ENCODE peak calls at places on chromosomes 5 and 9, in five cellular contexts. One of them, this sample, is unnamed.

GRCh38 chr5:129228577-129228976 is 134.0 kb downstream of the ISOC1 start:
- DNase-seq in left lung: no peak
- DNase-seq in SJSA1: no peak
- DNase-seq in psoas muscle: no peak
- DNase-seq in CD8-positive, alpha-beta T cell: no peak
- DNase-seq in this sample: no peak

GRCh38 chr5:6188976-6189375 is 189.4 kb downstream of the MED10 start:
- DNase-seq in left lung: no peak
- DNase-seq in SJSA1: no peak
- DNase-seq in psoas muscle: no peak
- DNase-seq in CD8-positive, alpha-beta T cell: no peak
- DNase-seq in this sample: no peak

GRCh38 chr9:73270967-73271722 is 119.5 kb downstream of the ANXA1 start:
- DNase-seq in left lung: no peak
- DNase-seq in SJSA1: no peak
- DNase-seq in psoas muscle: no peak
- DNase-seq in CD8-positive, alpha-beta T cell: no peak
- DNase-seq in this sample: peak; percentile 10

GRCh38 chr9:23554691-23555090 is 271.3 kb downstream of the ELAVL2 start:
- DNase-seq in left lung: no peak
- DNase-seq in SJSA1: no peak
- DNase-seq in psoas muscle: no peak
- DNase-seq in CD8-positive, alpha-beta T cell: no peak
- DNase-seq in this sample: no peak

GRCh38 chr9:136791466-136792276 is 527 bp downstream of the TMEM141 start:
- DNase-seq in left lung: peak; percentile 90
- DNase-seq in SJSA1: peak; percentile 46
- DNase-seq in psoas muscle: peak; percentile 50
- DNase-seq in CD8-positive, alpha-beta T cell: peak; percentile 59
- DNase-seq in this sample: peak; percentile 68

GRCh38 chr9:32550046-32550608 is 2.0 kb upstream of the SMIM27 start:
- DNase-seq in left lung: no peak
- DNase-seq in SJSA1: no peak
- DNase-seq in psoas muscle: no peak
- DNase-seq in CD8-positive, alpha-beta T cell: no peak
- DNase-seq in this sample: no peak

GRCh38 chr5:171842777-171843053 is 57.1 kb downstream of the SMIM23 start:
- DNase-seq in left lung: no peak
- DNase-seq in SJSA1: no peak
- DNase-seq in psoas muscle: no peak
- DNase-seq in CD8-positive, alpha-beta T cell: no peak
- DNase-seq in this sample: no peak

GRCh38 chr5:141234109-141234508 is 11.0 kb downstream of the PCDHB14 start:
- DNase-seq in left lung: no peak
- DNase-seq in SJSA1: no peak
- DNase-seq in psoas muscle: no peak
- DNase-seq in CD8-positive, alpha-beta T cell: no peak
- DNase-seq in this sample: no peak

GRCh38 chr9:111743275-111743674 is 51.5 kb downstream of the SHOC1 start:
- DNase-seq in left lung: no peak
- DNase-seq in SJSA1: no peak
- DNase-seq in psoas muscle: no peak
- DNase-seq in CD8-positive, alpha-beta T cell: no peak
- DNase-seq in this sample: peak; percentile 87

GRCh38 chr9:89408628-89409101 is 89.2 kb downstream of the SEMA4D start:
- DNase-seq in left lung: no peak
- DNase-seq in SJSA1: no peak
- DNase-seq in psoas muscle: no peak
- DNase-seq in CD8-positive, alpha-beta T cell: peak; percentile 80
- DNase-seq in this sample: no peak

GRCh38 chr5:7539571-7539970 is 143.6 kb downstream of the ADCY2 start:
- DNase-seq in left lung: no peak
- DNase-seq in SJSA1: no peak
- DNase-seq in psoas muscle: no peak
- DNase-seq in CD8-positive, alpha-beta T cell: no peak
- DNase-seq in this sample: no peak

GRCh38 chr9:107020040-107020530 is 157.1 kb downstream of the ZNF462 start:
- DNase-seq in left lung: no peak
- DNase-seq in SJSA1: peak; percentile 76
- DNase-seq in psoas muscle: no peak
- DNase-seq in CD8-positive, alpha-beta T cell: no peak
- DNase-seq in this sample: no peak

DNA sequence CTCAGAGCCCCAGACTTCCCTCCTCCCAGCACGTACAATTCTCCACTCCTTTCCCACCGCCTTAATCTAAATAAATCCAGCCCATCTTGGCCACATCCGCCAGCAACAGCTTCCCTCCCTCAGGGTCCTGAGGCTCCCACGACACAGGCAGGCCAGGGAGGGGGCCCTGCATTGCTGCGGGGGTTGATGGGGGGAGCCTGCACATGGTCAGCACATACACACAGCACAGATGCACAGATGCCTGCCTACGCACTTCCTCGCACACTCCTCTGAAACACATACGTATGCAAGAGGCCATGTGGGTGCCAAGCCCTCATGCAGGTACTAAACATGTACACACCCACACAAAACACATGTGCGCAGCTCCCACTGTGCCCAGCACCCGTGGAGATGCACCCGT is 14.8 kb downstream of the PDGFRB start:
- DNase-seq in left lung: no peak
- DNase-seq in SJSA1: peak; percentile 88
- DNase-seq in psoas muscle: no peak
- DNase-seq in CD8-positive, alpha-beta T cell: no peak
- DNase-seq in this sample: no peak
- H3K4me1 ChIP-seq in left lung: peaks cover 18% of the 10 kb centered on the region
- H3K4me1 ChIP-seq in SJSA1: peaks cover 96% of the 10 kb centered on the region
- H3K4me1 ChIP-seq in psoas muscle: peaks cover 10% of the 10 kb centered on the region
- H3K4me1 ChIP-seq in CD8-positive, alpha-beta T cell: no peaks in the 10 kb centered on the region
- H3K4me1 ChIP-seq in this sample: peaks cover 21% of the 10 kb centered on the region

DNA sequence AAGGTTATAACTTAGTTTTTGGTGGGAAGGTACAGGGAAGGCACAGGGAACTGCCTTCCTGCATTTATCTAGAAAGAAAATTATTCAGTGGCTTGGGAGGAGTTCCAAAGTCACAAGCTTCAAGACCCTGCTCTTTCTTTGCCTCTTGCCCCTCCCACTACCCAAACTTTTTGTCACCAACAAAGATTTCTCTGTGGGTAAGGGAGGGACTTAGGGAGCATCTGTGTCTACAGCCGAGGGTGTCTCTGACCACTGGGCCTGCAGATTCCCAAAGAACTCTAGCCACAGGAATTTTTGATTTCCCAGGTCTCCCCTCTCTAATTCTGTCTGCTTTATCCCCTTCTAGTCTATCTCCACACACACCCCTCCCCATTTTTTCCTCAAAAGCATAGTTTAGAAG is 2.1 kb downstream of the ECSCR start:
- DNase-seq in left lung: no peak
- DNase-seq in SJSA1: no peak
- DNase-seq in psoas muscle: no peak
- DNase-seq in CD8-positive, alpha-beta T cell: no peak
- DNase-seq in this sample: no peak
- H3K27ac ChIP-seq in left lung: peak overlapping the region; percentile 79
- H3K27ac ChIP-seq in SJSA1: no peak overlapping the region
- H3K27ac ChIP-seq in psoas muscle: peak overlapping the region; percentile 59
- H3K27ac ChIP-seq in CD8-positive, alpha-beta T cell: no peak overlapping the region
- H3K27ac ChIP-seq in this sample: no peak overlapping the region

GRCh38 chr9:91158946-91159345 is 202.8 kb downstream of the AUH start:
- DNase-seq in left lung: no peak
- DNase-seq in SJSA1: no peak
- DNase-seq in psoas muscle: no peak
- DNase-seq in CD8-positive, alpha-beta T cell: no peak
- DNase-seq in this sample: no peak

GRCh38 chr9:91160599-91161464 is 200.9 kb downstream of the AUH start:
- DNase-seq in left lung: no peak
- DNase-seq in SJSA1: no peak
- DNase-seq in psoas muscle: no peak
- DNase-seq in CD8-positive, alpha-beta T cell: no peak
- DNase-seq in this sample: no peak

GRCh38 chr9:91157891-91158660 is 203.6 kb downstream of the AUH start:
- DNase-seq in left lung: no peak
- DNase-seq in SJSA1: no peak
- DNase-seq in psoas muscle: no peak
- DNase-seq in CD8-positive, alpha-beta T cell: no peak
- DNase-seq in this sample: no peak

GRCh38 chr9:91160181-91160580 is 201.5 kb downstream of the AUH start:
- DNase-seq in left lung: no peak
- DNase-seq in SJSA1: no peak
- DNase-seq in psoas muscle: no peak
- DNase-seq in CD8-positive, alpha-beta T cell: no peak
- DNase-seq in this sample: no peak

DNA sequence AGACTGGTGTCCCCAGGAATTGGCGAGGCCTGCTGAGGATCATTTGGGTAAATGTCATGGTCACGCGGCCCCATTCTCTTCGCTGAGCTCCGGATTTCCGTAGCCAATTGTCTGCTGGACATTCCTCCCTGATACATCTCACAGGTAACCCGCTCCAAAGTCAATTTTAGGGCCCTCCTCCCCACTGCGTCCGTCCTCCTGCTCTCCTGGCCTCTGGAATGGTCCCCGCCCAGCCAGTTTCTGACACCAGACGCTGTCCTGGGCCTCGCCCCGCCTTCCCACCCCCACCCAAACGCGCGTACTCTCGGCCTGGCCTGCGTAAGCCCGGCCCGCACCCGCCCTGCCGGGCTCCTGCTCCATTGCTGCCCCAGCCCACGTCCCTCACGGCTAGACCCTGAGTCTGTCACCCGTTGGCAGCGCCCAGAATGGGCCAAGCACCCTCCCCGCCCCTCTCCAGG is 202.0 kb downstream of the AUH start:
- DNase-seq in left lung: no peak
- DNase-seq in SJSA1: no peak
- DNase-seq in psoas muscle: peak; percentile 65
- DNase-seq in CD8-positive, alpha-beta T cell: no peak
- DNase-seq in this sample: no peak
- H3K4me1 ChIP-seq in left lung: peaks cover 13% of the 10 kb centered on the region
- H3K4me1 ChIP-seq in SJSA1: peaks cover 35% of the 10 kb centered on the region
- H3K4me1 ChIP-seq in psoas muscle: peaks cover 19% of the 10 kb centered on the region
- H3K4me1 ChIP-seq in CD8-positive, alpha-beta T cell: peaks cover 34% of the 10 kb centered on the region
- H3K4me1 ChIP-seq in this sample: peaks cover 8% of the 10 kb centered on the region

GRCh38 chr5:9690751-9691150 is 60.6 kb upstream of the TAS2R1 start:
- DNase-seq in left lung: no peak
- DNase-seq in SJSA1: no peak
- DNase-seq in psoas muscle: no peak
- DNase-seq in CD8-positive, alpha-beta T cell: no peak
- DNase-seq in this sample: no peak
- H3K27ac ChIP-seq in left lung: no peak overlapping the region
- H3K27ac ChIP-seq in SJSA1: no peak overlapping the region
- H3K27ac ChIP-seq in psoas muscle: no peak overlapping the region
- H3K27ac ChIP-seq in CD8-positive, alpha-beta T cell: no peak overlapping the region
- H3K27ac ChIP-seq in this sample: no peak overlapping the region

GRCh38 chr5:59001716-59002115 is 418.8 kb downstream of the RAB3C start:
- DNase-seq in left lung: no peak
- DNase-seq in SJSA1: no peak
- DNase-seq in psoas muscle: no peak
- DNase-seq in CD8-positive, alpha-beta T cell: no peak
- DNase-seq in this sample: no peak

GRCh38 chr5:59003641-59004040 is 420.8 kb downstream of the RAB3C start:
- DNase-seq in left lung: no peak
- DNase-seq in SJSA1: no peak
- DNase-seq in psoas muscle: no peak
- DNase-seq in CD8-positive, alpha-beta T cell: no peak
- DNase-seq in this sample: no peak

GRCh38 chr5:59002162-59002825 is 419.4 kb downstream of the RAB3C start:
- DNase-seq in left lung: no peak
- DNase-seq in SJSA1: no peak
- DNase-seq in psoas muscle: peak; percentile 44
- DNase-seq in CD8-positive, alpha-beta T cell: no peak
- DNase-seq in this sample: no peak

GRCh38 chr5:59001154-59001553 is 418.3 kb downstream of the RAB3C start:
- DNase-seq in left lung: no peak
- DNase-seq in SJSA1: no peak
- DNase-seq in psoas muscle: no peak
- DNase-seq in CD8-positive, alpha-beta T cell: no peak
- DNase-seq in this sample: no peak

GRCh38 chr5:59003124-59003523 is 420.2 kb downstream of the RAB3C start:
- DNase-seq in left lung: no peak
- DNase-seq in SJSA1: no peak
- DNase-seq in psoas muscle: no peak
- DNase-seq in CD8-positive, alpha-beta T cell: no peak
- DNase-seq in this sample: no peak
- H3K4me1 ChIP-seq in left lung: peaks cover 2% of the 10 kb centered on the region
- H3K4me1 ChIP-seq in SJSA1: no peaks in the 10 kb centered on the region
- H3K4me1 ChIP-seq in psoas muscle: peaks cover 73% of the 10 kb centered on the region
- H3K4me1 ChIP-seq in CD8-positive, alpha-beta T cell: peaks cover 5% of the 10 kb centered on the region
- H3K4me1 ChIP-seq in this sample: no peaks in the 10 kb centered on the region

DNA sequence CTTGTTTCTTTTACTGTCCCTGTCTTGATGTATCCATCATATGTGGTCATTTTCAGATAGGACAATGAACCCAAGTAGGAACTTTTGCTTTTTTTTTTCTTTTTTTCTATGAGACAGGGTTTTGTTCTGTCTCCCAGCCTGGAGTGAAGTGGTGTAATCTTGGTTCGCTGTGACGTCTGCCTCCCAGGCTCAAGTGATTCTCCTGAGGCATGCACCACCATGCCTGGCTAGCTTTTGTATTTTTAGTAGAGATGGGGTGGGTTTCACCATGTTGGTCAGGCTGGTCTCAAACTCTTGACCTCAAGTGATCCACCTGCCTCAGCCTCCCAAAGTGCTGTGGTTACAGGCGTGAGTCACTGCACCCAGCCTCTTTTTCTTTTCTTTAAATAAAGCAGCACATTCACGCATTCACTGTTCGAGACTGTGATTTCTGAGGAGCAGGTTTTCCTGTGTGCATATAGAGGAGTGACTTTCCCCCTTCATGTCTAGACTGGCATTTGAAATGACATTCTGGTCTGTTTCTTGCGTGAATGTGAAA is 448.5 kb downstream of the KDM4C start:
- DNase-seq in left lung: no peak
- DNase-seq in SJSA1: no peak
- DNase-seq in psoas muscle: no peak
- DNase-seq in CD8-positive, alpha-beta T cell: no peak
- DNase-seq in this sample: no peak
- H3K27ac ChIP-seq in left lung: no peak overlapping the region
- H3K27ac ChIP-seq in SJSA1: no peak overlapping the region
- H3K27ac ChIP-seq in psoas muscle: no peak overlapping the region
- H3K27ac ChIP-seq in CD8-positive, alpha-beta T cell: no peak overlapping the region
- H3K27ac ChIP-seq in this sample: no peak overlapping the region

GRCh38 chr9:126514037-126514821 is 99.5 kb upstream of the LMX1B start:
- DNase-seq in left lung: peak; percentile 95
- DNase-seq in SJSA1: peak; percentile 63
- DNase-seq in psoas muscle: peak; percentile 71
- DNase-seq in CD8-positive, alpha-beta T cell: peak; percentile 58
- DNase-seq in this sample: peak; percentile 15
- H3K4me1 ChIP-seq in left lung: peaks cover 12% of the 10 kb centered on the region
- H3K4me1 ChIP-seq in SJSA1: peaks cover 14% of the 10 kb centered on the region
- H3K4me1 ChIP-seq in psoas muscle: no peaks in the 10 kb centered on the region
- H3K4me1 ChIP-seq in CD8-positive, alpha-beta T cell: peaks cover 17% of the 10 kb centered on the region
- H3K4me1 ChIP-seq in this sample: peaks cover 14% of the 10 kb centered on the region

This sample was measured in HCT116.